ENCODE peak calls at places on chromosome 1, in nine cellular contexts. N is A549; K is IMR-90; M is esophagus squamous epithelium; V is GM23338; W is CD8-positive, alpha-beta memory T cell; P is stomach; E is psoas muscle; F is tibial nerve. D is an unnamed sample.
A peak's percentile ranks its signal among the peaks of the same experiment; 100 is the strongest.

GRCh38 chr1:3403388-3404179 is 50.9 kb upstream of the ARHGEF16 start:
- DNase-seq in N (no peak), K (no peak), M (no peak), V (peak; percentile 74), W (no peak), P (no peak), E (no peak), F (no peak), D (no peak)

GRCh38 chr1:21913763-21914162 is 23.3 kb downstream of the HSPG2 start:
- DNase-seq in N (no peak), K (no peak), M (no peak), V (no peak), W (no peak), P (no peak), E (peak; percentile 67), F (no peak), D (no peak)

GRCh38 chr1:19350566-19350965 is 38.4 kb downstream of the SLC66A1 start:
- DNase-seq in N (no peak), K (no peak), M (no peak), V (no peak), W (no peak), P (no peak), E (no peak), F (no peak), D (no peak)

GRCh38 chr1:232587141-232588008 is 42.6 kb downstream of the SIPA1L2 start:
- DNase-seq in N (no peak), K (no peak), M (no peak), V (no peak), W (no peak), P (no peak), E (no peak), F (no peak), D (no peak)

GRCh38 chr1:21574464-21575151 is 65.4 kb downstream of the ALPL start:
- DNase-seq in N (no peak), K (no peak), M (no peak), V (peak; percentile 72), W (no peak), P (peak; percentile 48), E (peak; percentile 77), F (no peak), D (peak; percentile 69)

GRCh38 chr1:203627819-203628184 is 1.2 kb downstream of the ATP2B4 start:
- DNase-seq in N (no peak), K (no peak), M (no peak), V (no peak), W (no peak), P (peak; percentile 37), E (no peak), F (no peak), D (peak; percentile 63)

GRCh38 chr1:168148916-168149315 is 12.2 kb upstream of the GPR161 start:
- DNase-seq in N (no peak), K (no peak), M (no peak), V (no peak), W (no peak), P (no peak), E (no peak), F (no peak), D (no peak)

GRCh38 chr1:203369666-203370065 is 18.7 kb upstream of the FMOD start:
- DNase-seq in N (no peak), K (no peak), M (no peak), V (no peak), W (no peak), P (no peak), E (no peak), F (no peak), D (no peak)

GRCh38 chr1:212311836-212312497 is 26.8 kb downstream of the PPP2R5A start:
- DNase-seq in N (no peak), K (peak; percentile 69), M (no peak), V (no peak), W (no peak), P (no peak), E (no peak), F (no peak), D (no peak)

GRCh38 chr1:177340601-177341067 is 169.9 kb downstream of the BRINP2 start:
- DNase-seq in N (no peak), K (no peak), M (no peak), V (no peak), W (no peak), P (no peak), E (no peak), F (no peak), D (no peak)

DNA sequence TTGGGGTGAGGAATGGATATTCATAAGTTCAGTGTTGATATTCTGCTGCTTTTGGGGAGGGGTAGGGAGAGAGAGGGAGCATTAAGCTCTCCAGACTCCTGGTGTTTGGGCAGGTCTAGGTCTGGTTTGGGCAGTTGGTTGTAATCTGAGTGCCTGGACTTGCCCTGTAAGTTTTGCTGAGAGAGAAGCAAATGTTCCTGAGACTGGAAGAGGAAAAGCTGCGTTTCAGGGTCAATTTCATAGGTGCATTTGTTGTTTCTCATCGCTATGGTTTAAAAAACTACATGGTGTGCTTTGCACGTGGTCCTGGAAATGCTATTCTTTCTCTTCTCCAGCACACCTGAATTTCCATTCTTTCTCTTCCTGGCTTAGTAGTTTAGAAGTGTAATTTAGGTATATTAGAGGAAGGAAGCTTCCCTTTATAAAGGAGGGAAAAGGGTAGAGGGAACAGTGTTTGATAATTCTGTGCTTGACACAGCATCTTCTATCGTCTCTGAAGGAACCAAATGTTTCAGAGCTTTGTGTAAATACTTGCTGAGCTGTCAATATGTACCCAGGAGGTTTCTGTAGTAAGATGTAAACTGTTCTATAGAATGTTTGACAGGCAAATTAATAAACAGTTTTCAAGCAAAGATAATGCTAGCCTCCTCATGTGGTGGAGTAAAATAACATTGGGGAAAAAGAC is 6.3 kb downstream of the ARID1A start:
- DNase-seq in N (no peak), K (no peak), M (no peak), V (no peak), W (no peak), P (no peak), E (no peak), F (no peak), D (no peak)
- H3K4me1 ChIP-seq in N (peaks cover 84% of the 10 kb centered on the region), K (peaks cover 43% of the 10 kb centered on the region), M (peaks cover 90% of the 10 kb centered on the region), V (peaks cover 85% of the 10 kb centered on the region), W (peaks cover 82% of the 10 kb centered on the region), P (peaks cover 88% of the 10 kb centered on the region), E (peaks cover 80% of the 10 kb centered on the region), F (peaks cover 86% of the 10 kb centered on the region), D (peaks cover 90% of the 10 kb centered on the region)

DNA sequence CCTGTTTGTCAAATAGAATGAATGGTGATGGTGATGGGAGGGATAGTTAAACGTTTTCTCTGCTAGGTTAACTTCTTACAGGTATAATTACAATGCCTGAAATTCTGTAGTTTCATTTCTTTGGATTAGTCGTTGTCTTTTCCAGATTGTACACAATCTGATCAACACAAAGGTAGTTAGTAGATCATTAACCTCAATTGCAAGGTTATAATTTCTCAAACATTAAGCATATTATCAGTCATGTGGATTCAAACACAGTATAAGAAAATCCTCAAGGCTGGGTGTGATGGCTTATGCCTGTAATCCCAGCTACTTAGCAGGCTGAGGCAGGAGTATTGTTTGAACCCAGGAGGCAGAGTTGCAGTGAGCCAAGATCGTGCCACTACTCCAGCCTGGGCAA is 20.6 kb downstream of the SYNC start:
- DNase-seq in N (no peak), K (no peak), M (no peak), V (no peak), W (no peak), P (no peak), E (no peak), F (no peak), D (no peak)
- H3K4me1 ChIP-seq in N (no peaks in the 10 kb centered on the region), K (peaks cover 9% of the 10 kb centered on the region), M (peaks cover 50% of the 10 kb centered on the region), V (no peaks in the 10 kb centered on the region), W (no peaks in the 10 kb centered on the region), P (peaks cover 23% of the 10 kb centered on the region), E (peaks cover 25% of the 10 kb centered on the region), F (peaks cover 16% of the 10 kb centered on the region), D (no peaks in the 10 kb centered on the region)

GRCh38 chr1:27427329-27427728 is 34.9 kb downstream of the GPR3 start:
- DNase-seq in N (no peak), K (no peak), M (no peak), V (no peak), W (no peak), P (no peak), E (no peak), F (no peak), D (no peak)
- H3K4me1 ChIP-seq in N (peaks cover 5% of the 10 kb centered on the region), K (peaks cover 5% of the 10 kb centered on the region), M (peaks cover 99% of the 10 kb centered on the region), V (peaks cover 46% of the 10 kb centered on the region), W (peaks cover 78% of the 10 kb centered on the region), P (peaks cover 58% of the 10 kb centered on the region), E (peaks cover 76% of the 10 kb centered on the region), F (peaks cover 53% of the 10 kb centered on the region), D (peaks cover 75% of the 10 kb centered on the region)

DNA sequence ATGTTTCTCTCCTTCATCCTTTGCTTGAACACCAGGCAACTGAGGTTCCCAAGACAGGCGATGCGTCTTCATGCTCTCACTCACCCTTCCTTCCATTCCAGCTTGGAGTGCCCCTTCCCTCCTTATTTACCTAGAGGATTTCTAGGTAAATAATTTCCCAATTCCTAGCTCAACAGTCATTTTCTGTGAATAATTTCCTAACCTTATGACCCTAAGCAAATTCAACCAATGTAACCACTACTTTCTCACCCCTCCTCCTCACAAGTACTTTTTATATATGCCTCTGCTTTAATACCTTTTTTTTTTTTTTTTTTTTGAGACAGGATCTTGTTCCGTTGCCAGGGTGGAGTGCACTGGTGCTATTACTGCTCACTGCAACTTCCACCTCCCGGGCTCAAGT is 86.7 kb downstream of the USP24 start:
- DNase-seq in N (peak; percentile 77), K (no peak), M (no peak), V (no peak), W (no peak), P (no peak), E (no peak), F (no peak), D (no peak)
- H3K4me1 ChIP-seq in N (peaks cover 37% of the 10 kb centered on the region), K (peaks cover 10% of the 10 kb centered on the region), M (peaks cover 6% of the 10 kb centered on the region), V (no peaks in the 10 kb centered on the region), W (peaks cover 6% of the 10 kb centered on the region), P (no peaks in the 10 kb centered on the region), E (no peaks in the 10 kb centered on the region), F (no peaks in the 10 kb centered on the region), D (peaks cover 11% of the 10 kb centered on the region)

D was measured in adrenal gland.